ENCODE peak calls at places on chromosomes 7 and 10, in ten cellular contexts. One of them, this sample, is unnamed.

GRCh38 chr10:60524541-60524940 is 134.9 kb upstream of the ANK3 start:
- DNase-seq in stomach: no peak
- DNase-seq in CD8-positive, alpha-beta memory T cell: no peak
- DNase-seq in left lung: no peak
- DNase-seq in CD4-positive, alpha-beta memory T cell: no peak
- DNase-seq in RWPE2: no peak
- DNase-seq in hepatocyte: no peak
- DNase-seq in heart left ventricle: no peak
- DNase-seq in A549: no peak
- DNase-seq in left ventricle myocardium inferior: no peak
- DNase-seq in this sample: no peak

GRCh38 chr7:95660023-95660434 is 63.7 kb upstream of the PDK4 start:
- DNase-seq in stomach: no peak
- DNase-seq in CD8-positive, alpha-beta memory T cell: no peak
- DNase-seq in left lung: no peak
- DNase-seq in CD4-positive, alpha-beta memory T cell: no peak
- DNase-seq in RWPE2: no peak
- DNase-seq in hepatocyte: peak; percentile 71
- DNase-seq in heart left ventricle: no peak
- DNase-seq in A549: no peak
- DNase-seq in left ventricle myocardium inferior: no peak
- DNase-seq in this sample: no peak

GRCh38 chr10:123301077-123301875 is 147.1 kb downstream of the BUB3 start:
- DNase-seq in stomach: no peak
- DNase-seq in CD8-positive, alpha-beta memory T cell: no peak
- DNase-seq in left lung: no peak
- DNase-seq in CD4-positive, alpha-beta memory T cell: no peak
- DNase-seq in RWPE2: no peak
- DNase-seq in hepatocyte: peak; percentile 28
- DNase-seq in heart left ventricle: peak; percentile 16
- DNase-seq in A549: peak; percentile 59
- DNase-seq in left ventricle myocardium inferior: peak; percentile 17
- DNase-seq in this sample: no peak

GRCh38 chr10:9102026-9102425 is 1047.5 kb downstream of the GATA3 start:
- DNase-seq in stomach: no peak
- DNase-seq in CD8-positive, alpha-beta memory T cell: no peak
- DNase-seq in left lung: no peak
- DNase-seq in CD4-positive, alpha-beta memory T cell: no peak
- DNase-seq in RWPE2: no peak
- DNase-seq in hepatocyte: peak; percentile 3
- DNase-seq in heart left ventricle: no peak
- DNase-seq in A549: no peak
- DNase-seq in left ventricle myocardium inferior: no peak
- DNase-seq in this sample: no peak

GRCh38 chr7:80288175-80289122 is 153.8 kb downstream of the GNAI1 start:
- DNase-seq in stomach: no peak
- DNase-seq in CD8-positive, alpha-beta memory T cell: no peak
- DNase-seq in left lung: no peak
- DNase-seq in CD4-positive, alpha-beta memory T cell: no peak
- DNase-seq in RWPE2: no peak
- DNase-seq in hepatocyte: no peak
- DNase-seq in heart left ventricle: no peak
- DNase-seq in A549: no peak
- DNase-seq in left ventricle myocardium inferior: no peak
- DNase-seq in this sample: no peak

GRCh38 chr7:94375167-94375566 is 19.5 kb upstream of the COL1A2 start:
- DNase-seq in stomach: no peak
- DNase-seq in CD8-positive, alpha-beta memory T cell: no peak
- DNase-seq in left lung: no peak
- DNase-seq in CD4-positive, alpha-beta memory T cell: no peak
- DNase-seq in RWPE2: no peak
- DNase-seq in hepatocyte: peak; percentile 89
- DNase-seq in heart left ventricle: peak; percentile 78
- DNase-seq in A549: no peak
- DNase-seq in left ventricle myocardium inferior: peak; percentile 39
- DNase-seq in this sample: no peak

GRCh38 chr10:126777726-126778125 is 107.2 kb upstream of the C10orf90 start:
- DNase-seq in stomach: no peak
- DNase-seq in CD8-positive, alpha-beta memory T cell: no peak
- DNase-seq in left lung: no peak
- DNase-seq in CD4-positive, alpha-beta memory T cell: no peak
- DNase-seq in RWPE2: no peak
- DNase-seq in hepatocyte: no peak
- DNase-seq in heart left ventricle: no peak
- DNase-seq in A549: no peak
- DNase-seq in left ventricle myocardium inferior: no peak
- DNase-seq in this sample: no peak

GRCh38 chr7:43273939-43274719 is 161.7 kb downstream of the HECW1 start:
- DNase-seq in stomach: no peak
- DNase-seq in CD8-positive, alpha-beta memory T cell: no peak
- DNase-seq in left lung: no peak
- DNase-seq in CD4-positive, alpha-beta memory T cell: no peak
- DNase-seq in RWPE2: no peak
- DNase-seq in hepatocyte: no peak
- DNase-seq in heart left ventricle: no peak
- DNase-seq in A549: no peak
- DNase-seq in left ventricle myocardium inferior: no peak
- DNase-seq in this sample: no peak

GRCh38 chr7:33727415-33727814 is 177.9 kb upstream of the BMPER start:
- DNase-seq in stomach: no peak
- DNase-seq in CD8-positive, alpha-beta memory T cell: no peak
- DNase-seq in left lung: no peak
- DNase-seq in CD4-positive, alpha-beta memory T cell: no peak
- DNase-seq in RWPE2: no peak
- DNase-seq in hepatocyte: no peak
- DNase-seq in heart left ventricle: no peak
- DNase-seq in A549: no peak
- DNase-seq in left ventricle myocardium inferior: no peak
- DNase-seq in this sample: no peak
- H3K4me1 ChIP-seq in stomach: peaks cover 25% of the 10 kb centered on the region
- H3K4me1 ChIP-seq in CD8-positive, alpha-beta memory T cell: no peaks in the 10 kb centered on the region
- H3K4me1 ChIP-seq in left lung: no peaks in the 10 kb centered on the region
- H3K4me1 ChIP-seq in CD4-positive, alpha-beta memory T cell: no peaks in the 10 kb centered on the region
- H3K4me1 ChIP-seq in RWPE2: peaks cover 16% of the 10 kb centered on the region
- H3K4me1 ChIP-seq in hepatocyte: peaks cover 9% of the 10 kb centered on the region
- H3K4me1 ChIP-seq in heart left ventricle: no peaks in the 10 kb centered on the region
- H3K4me1 ChIP-seq in A549: peaks cover 15% of the 10 kb centered on the region
- H3K4me1 ChIP-seq in left ventricle myocardium inferior: peaks cover 23% of the 10 kb centered on the region
- H3K4me1 ChIP-seq in this sample: no peaks in the 10 kb centered on the region

DNA sequence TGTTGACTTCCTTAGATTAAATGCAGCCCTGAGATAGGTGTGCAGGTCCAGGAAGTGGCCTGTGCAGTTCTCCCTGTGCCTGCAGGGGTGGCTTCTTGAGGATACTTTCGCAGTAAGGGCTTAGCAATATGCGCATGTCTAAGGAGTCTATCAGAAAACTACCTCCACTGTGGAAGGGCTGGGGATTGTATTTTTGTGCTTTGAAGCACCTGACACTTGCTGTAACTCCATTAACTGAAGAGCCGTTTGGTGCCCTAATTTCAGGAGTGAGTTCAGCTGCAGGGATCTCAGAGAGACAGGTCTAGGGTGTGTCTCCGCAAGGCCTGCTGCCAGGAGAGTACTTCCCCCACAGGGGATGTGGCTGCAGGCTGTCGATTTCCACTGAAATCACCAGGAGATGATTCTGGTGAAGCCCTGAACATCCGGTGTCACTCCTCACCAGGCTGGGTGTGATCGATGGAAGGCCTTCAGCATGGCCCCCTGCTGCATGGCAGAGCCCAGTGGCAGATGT is 35.5 kb downstream of the IKZF1 start:
- DNase-seq in stomach: no peak
- DNase-seq in CD8-positive, alpha-beta memory T cell: peak; percentile 58
- DNase-seq in left lung: no peak
- DNase-seq in CD4-positive, alpha-beta memory T cell: peak; percentile 64
- DNase-seq in RWPE2: no peak
- DNase-seq in hepatocyte: no peak
- DNase-seq in heart left ventricle: no peak
- DNase-seq in A549: no peak
- DNase-seq in left ventricle myocardium inferior: no peak
- DNase-seq in this sample: peak; percentile 68
- H3K4me3 ChIP-seq in stomach: no peak overlapping the region
- H3K4me3 ChIP-seq in CD8-positive, alpha-beta memory T cell: peak overlapping the region; percentile 10
- H3K4me3 ChIP-seq in left lung: no peak overlapping the region
- H3K4me3 ChIP-seq in CD4-positive, alpha-beta memory T cell: peak overlapping the region; percentile 44
- H3K4me3 ChIP-seq in RWPE2: no peak overlapping the region
- H3K4me3 ChIP-seq in hepatocyte: no peak overlapping the region
- H3K4me3 ChIP-seq in heart left ventricle: no peak overlapping the region
- H3K4me3 ChIP-seq in A549: no peak overlapping the region
- H3K4me3 ChIP-seq in left ventricle myocardium inferior: no peak overlapping the region
- H3K4me3 ChIP-seq in this sample: peak overlapping the region; percentile 67

GRCh38 chr10:80411681-80412230 is 3.4 kb downstream of the PRXL2A start:
- DNase-seq in stomach: no peak
- DNase-seq in CD8-positive, alpha-beta memory T cell: no peak
- DNase-seq in left lung: no peak
- DNase-seq in CD4-positive, alpha-beta memory T cell: no peak
- DNase-seq in RWPE2: no peak
- DNase-seq in hepatocyte: no peak
- DNase-seq in heart left ventricle: no peak
- DNase-seq in A549: no peak
- DNase-seq in left ventricle myocardium inferior: no peak
- DNase-seq in this sample: no peak
- H3K4me1 ChIP-seq in stomach: peaks cover 86% of the 10 kb centered on the region
- H3K4me1 ChIP-seq in CD8-positive, alpha-beta memory T cell: peaks cover 7% of the 10 kb centered on the region
- H3K4me1 ChIP-seq in left lung: peaks cover 41% of the 10 kb centered on the region
- H3K4me1 ChIP-seq in CD4-positive, alpha-beta memory T cell: peaks cover 10% of the 10 kb centered on the region
- H3K4me1 ChIP-seq in RWPE2: peaks cover 39% of the 10 kb centered on the region
- H3K4me1 ChIP-seq in hepatocyte: peaks cover 75% of the 10 kb centered on the region
- H3K4me1 ChIP-seq in heart left ventricle: peaks cover 88% of the 10 kb centered on the region
- H3K4me1 ChIP-seq in A549: peaks cover 31% of the 10 kb centered on the region
- H3K4me1 ChIP-seq in left ventricle myocardium inferior: peaks cover 91% of the 10 kb centered on the region
- H3K4me1 ChIP-seq in this sample: peaks cover 17% of the 10 kb centered on the region

DNA sequence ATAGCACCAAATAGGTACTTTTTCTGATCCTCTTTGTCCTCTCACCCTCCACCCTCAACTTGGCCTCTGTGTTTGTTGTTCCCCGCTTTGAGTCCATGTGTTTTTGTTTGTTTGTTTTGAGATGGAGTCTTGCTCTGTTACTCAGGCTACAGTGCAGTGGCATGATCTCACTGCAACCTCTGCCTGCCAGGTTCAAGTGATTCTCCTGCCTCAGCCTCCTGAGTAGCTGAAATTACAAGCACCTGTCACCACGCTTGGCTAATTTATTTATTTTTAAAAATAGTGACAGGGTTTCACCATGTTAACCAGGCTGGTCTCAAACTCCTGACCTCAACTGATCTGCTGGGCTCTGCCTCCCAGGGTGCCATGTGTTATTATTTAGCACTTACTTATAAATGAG is 5.3 kb downstream of the ZNF273 start:
- DNase-seq in stomach: no peak
- DNase-seq in CD8-positive, alpha-beta memory T cell: no peak
- DNase-seq in left lung: no peak
- DNase-seq in CD4-positive, alpha-beta memory T cell: no peak
- DNase-seq in RWPE2: no peak
- DNase-seq in hepatocyte: no peak
- DNase-seq in heart left ventricle: no peak
- DNase-seq in A549: no peak
- DNase-seq in left ventricle myocardium inferior: no peak
- DNase-seq in this sample: no peak
- H3K4me3 ChIP-seq in stomach: no peak overlapping the region
- H3K4me3 ChIP-seq in CD8-positive, alpha-beta memory T cell: no peak overlapping the region
- H3K4me3 ChIP-seq in left lung: no peak overlapping the region
- H3K4me3 ChIP-seq in CD4-positive, alpha-beta memory T cell: no peak overlapping the region
- H3K4me3 ChIP-seq in RWPE2: no peak overlapping the region
- H3K4me3 ChIP-seq in hepatocyte: no peak overlapping the region
- H3K4me3 ChIP-seq in heart left ventricle: no peak overlapping the region
- H3K4me3 ChIP-seq in A549: no peak overlapping the region
- H3K4me3 ChIP-seq in left ventricle myocardium inferior: no peak overlapping the region
- H3K4me3 ChIP-seq in this sample: no peak overlapping the region

This sample was measured in CD4-positive, CD25-positive, alpha-beta regulatory T cell.